ENCODE peak calls at places on chromosomes 13 and 19, in seven cellular contexts. One of them, this sample, is unnamed.
A peak's percentile ranks its signal among the peaks of the same experiment; 100 is the strongest.

GRCh38 chr13:99646866-99647592 is 145.8 kb downstream of the TM9SF2 start:
- DNase-seq in IMR-90: no peak
- DNase-seq in H1: no peak
- DNase-seq in H9: no peak
- DNase-seq in neuronal stem cell: no peak
- DNase-seq in trophoblast cell: no peak
- DNase-seq in mesendoderm: no peak
- DNase-seq in this sample: no peak

GRCh38 chr19:40716031-40716654 is 543 bp downstream of the COQ8B start:
- DNase-seq in IMR-90: peak; percentile 95
- DNase-seq in H1: no peak
- DNase-seq in H9: peak; percentile 35
- DNase-seq in neuronal stem cell: no peak
- DNase-seq in trophoblast cell: peak; percentile 87
- DNase-seq in mesendoderm: no peak
- DNase-seq in this sample: no peak

GRCh38 chr19:41910992-41911888 is 17.0 kb downstream of the ERFL start:
- DNase-seq in IMR-90: no peak
- DNase-seq in H1: no peak
- DNase-seq in H9: no peak
- DNase-seq in neuronal stem cell: no peak
- DNase-seq in trophoblast cell: no peak
- DNase-seq in mesendoderm: no peak
- DNase-seq in this sample: no peak

GRCh38 chr13:40562975-40563349 is 103.5 kb downstream of the FOXO1 start:
- DNase-seq in IMR-90: no peak
- DNase-seq in H1: no peak
- DNase-seq in H9: no peak
- DNase-seq in neuronal stem cell: no peak
- DNase-seq in trophoblast cell: no peak
- DNase-seq in mesendoderm: no peak
- DNase-seq in this sample: no peak

GRCh38 chr13:66778461-66778860 is 451.7 kb downstream of the PCDH9 start:
- DNase-seq in IMR-90: no peak
- DNase-seq in H1: no peak
- DNase-seq in H9: no peak
- DNase-seq in neuronal stem cell: no peak
- DNase-seq in trophoblast cell: no peak
- DNase-seq in mesendoderm: no peak
- DNase-seq in this sample: peak; percentile 6

GRCh38 chr13:21436582-21436981 is 22.5 kb downstream of the ZDHHC20 start:
- DNase-seq in IMR-90: no peak
- DNase-seq in H1: no peak
- DNase-seq in H9: no peak
- DNase-seq in neuronal stem cell: no peak
- DNase-seq in trophoblast cell: no peak
- DNase-seq in mesendoderm: no peak
- DNase-seq in this sample: no peak

GRCh38 chr19:41888926-41889325 is 5.9 kb downstream of the ARHGEF1 start:
- DNase-seq in IMR-90: no peak
- DNase-seq in H1: no peak
- DNase-seq in H9: no peak
- DNase-seq in neuronal stem cell: no peak
- DNase-seq in trophoblast cell: no peak
- DNase-seq in mesendoderm: no peak
- DNase-seq in this sample: no peak

GRCh38 chr19:2552859-2553258 is 76.9 kb downstream of the GADD45B start:
- DNase-seq in IMR-90: no peak
- DNase-seq in H1: no peak
- DNase-seq in H9: no peak
- DNase-seq in neuronal stem cell: no peak
- DNase-seq in trophoblast cell: peak; percentile 63
- DNase-seq in mesendoderm: peak; percentile 47
- DNase-seq in this sample: peak; percentile 65

GRCh38 chr13:87259479-87260083 is 411.6 kb upstream of the SLITRK5 start:
- DNase-seq in IMR-90: no peak
- DNase-seq in H1: no peak
- DNase-seq in H9: peak; percentile 76
- DNase-seq in neuronal stem cell: no peak
- DNase-seq in trophoblast cell: no peak
- DNase-seq in mesendoderm: peak; percentile 81
- DNase-seq in this sample: peak; percentile 15

GRCh38 chr13:23344923-23345322 is 88.6 kb downstream of the SACS start:
- DNase-seq in IMR-90: no peak
- DNase-seq in H1: no peak
- DNase-seq in H9: no peak
- DNase-seq in neuronal stem cell: no peak
- DNase-seq in trophoblast cell: no peak
- DNase-seq in mesendoderm: no peak
- DNase-seq in this sample: peak; percentile 12

GRCh38 chr19:6528544-6529121 is 2.2 kb upstream of the TNFSF9 start:
- DNase-seq in IMR-90: no peak
- DNase-seq in H1: no peak
- DNase-seq in H9: no peak
- DNase-seq in neuronal stem cell: no peak
- DNase-seq in trophoblast cell: peak; percentile 31
- DNase-seq in mesendoderm: peak; percentile 46
- DNase-seq in this sample: no peak

GRCh38 chr13:110716235-110716505 is 2.7 kb downstream of the ING1 start:
- DNase-seq in IMR-90: no peak
- DNase-seq in H1: no peak
- DNase-seq in H9: no peak
- DNase-seq in neuronal stem cell: no peak
- DNase-seq in trophoblast cell: peak; percentile 84
- DNase-seq in mesendoderm: peak; percentile 69
- DNase-seq in this sample: peak; percentile 56

DNA sequence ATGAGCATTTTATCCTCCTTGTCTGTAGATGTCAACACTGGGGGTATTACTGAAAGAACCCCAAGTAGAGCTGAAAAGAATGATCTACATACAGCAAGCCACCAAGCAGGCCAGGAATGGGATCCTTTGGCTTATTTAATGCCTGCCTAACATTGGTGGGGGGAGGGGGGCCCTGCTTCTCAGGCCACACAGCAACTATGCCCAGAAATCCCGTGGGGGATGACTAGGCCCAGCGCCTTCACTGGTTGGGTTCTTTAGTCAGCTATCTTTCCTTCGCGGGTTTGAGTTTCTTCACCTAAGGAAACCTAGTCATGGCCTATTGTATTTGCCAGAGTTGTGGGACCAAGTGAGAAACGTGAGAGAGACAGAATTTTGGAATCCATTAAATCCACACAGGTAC is 80.5 kb downstream of the CCNA1 start:
- DNase-seq in IMR-90: no peak
- DNase-seq in H1: no peak
- DNase-seq in H9: no peak
- DNase-seq in neuronal stem cell: no peak
- DNase-seq in trophoblast cell: no peak
- DNase-seq in mesendoderm: no peak
- DNase-seq in this sample: no peak
- H3K18ac ChIP-seq in IMR-90: no peak overlapping the region
- H3K18ac ChIP-seq in H1: no peak overlapping the region
- H3K18ac ChIP-seq in H9: no peak overlapping the region
- H3K18ac ChIP-seq in neuronal stem cell: no peak overlapping the region
- H3K18ac ChIP-seq in trophoblast cell: no peak overlapping the region
- H3K18ac ChIP-seq in mesendoderm: no peak overlapping the region
- H3K18ac ChIP-seq in this sample: no peak overlapping the region

GRCh38 chr13:98066636-98067035 is 76.3 kb upstream of the FARP1 start:
- DNase-seq in IMR-90: no peak
- DNase-seq in H1: no peak
- DNase-seq in H9: no peak
- DNase-seq in neuronal stem cell: no peak
- DNase-seq in trophoblast cell: no peak
- DNase-seq in mesendoderm: no peak
- DNase-seq in this sample: no peak
- H3K18ac ChIP-seq in IMR-90: no peak overlapping the region
- H3K18ac ChIP-seq in H1: no peak overlapping the region
- H3K18ac ChIP-seq in H9: no peak overlapping the region
- H3K18ac ChIP-seq in neuronal stem cell: no peak overlapping the region
- H3K18ac ChIP-seq in trophoblast cell: no peak overlapping the region
- H3K18ac ChIP-seq in mesendoderm: no peak overlapping the region
- H3K18ac ChIP-seq in this sample: no peak overlapping the region

GRCh38 chr13:38223093-38223492 is 126.6 kb upstream of the UFM1 start:
- DNase-seq in IMR-90: peak; percentile 1
- DNase-seq in H1: peak; percentile 17
- DNase-seq in H9: no peak
- DNase-seq in neuronal stem cell: peak; percentile 38
- DNase-seq in trophoblast cell: peak; percentile 1
- DNase-seq in mesendoderm: peak; percentile 68
- DNase-seq in this sample: peak; percentile 31

GRCh38 chr13:38226496-38226895 is 123.2 kb upstream of the UFM1 start:
- DNase-seq in IMR-90: no peak
- DNase-seq in H1: no peak
- DNase-seq in H9: no peak
- DNase-seq in neuronal stem cell: no peak
- DNase-seq in trophoblast cell: no peak
- DNase-seq in mesendoderm: no peak
- DNase-seq in this sample: no peak

DNA sequence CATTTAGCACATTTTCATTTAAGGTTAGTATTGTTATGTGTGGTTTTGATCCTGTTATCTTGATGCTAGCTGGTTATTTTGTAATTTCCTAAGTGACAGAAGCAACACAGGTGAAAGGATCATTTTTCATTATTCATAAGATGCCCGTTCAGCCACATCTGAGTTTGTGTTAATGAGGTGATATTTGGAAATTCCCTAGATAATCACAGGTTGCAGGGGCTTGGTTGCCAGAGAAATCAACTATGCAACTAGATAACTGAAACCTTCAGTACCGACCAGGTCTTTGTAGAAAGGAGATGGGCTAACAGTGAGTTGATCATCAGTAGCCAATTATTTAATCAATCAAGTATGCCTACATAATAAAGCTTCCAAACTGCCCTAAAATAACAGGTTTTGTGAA is 121.3 kb upstream of the UFM1 start:
- DNase-seq in IMR-90: no peak
- DNase-seq in H1: no peak
- DNase-seq in H9: no peak
- DNase-seq in neuronal stem cell: no peak
- DNase-seq in trophoblast cell: no peak
- DNase-seq in mesendoderm: peak; percentile 65
- DNase-seq in this sample: no peak
- H3K18ac ChIP-seq in IMR-90: no peak overlapping the region
- H3K18ac ChIP-seq in H1: no peak overlapping the region
- H3K18ac ChIP-seq in H9: no peak overlapping the region
- H3K18ac ChIP-seq in neuronal stem cell: no peak overlapping the region
- H3K18ac ChIP-seq in trophoblast cell: no peak overlapping the region
- H3K18ac ChIP-seq in mesendoderm: no peak overlapping the region
- H3K18ac ChIP-seq in this sample: no peak overlapping the region

DNA sequence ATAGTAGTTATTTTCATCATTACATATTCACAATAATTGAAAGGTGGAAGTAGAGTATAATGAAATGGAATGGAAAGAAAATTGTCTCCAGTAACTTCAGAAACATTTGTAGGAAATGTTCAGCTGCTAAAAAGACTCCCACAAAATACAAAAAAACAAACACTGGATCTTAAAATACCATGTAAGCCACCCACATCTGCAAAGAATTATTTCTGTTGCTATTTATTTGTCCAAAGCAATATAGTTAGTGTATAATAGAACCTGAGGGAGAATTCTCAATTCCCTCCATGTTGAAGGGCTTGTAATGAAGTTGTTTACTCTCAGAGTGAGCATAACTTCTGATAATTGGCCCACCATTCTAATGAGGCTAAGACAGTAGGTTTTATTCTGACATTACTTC is 37.4 kb upstream of the KLF12 start:
- DNase-seq in IMR-90: no peak
- DNase-seq in H1: no peak
- DNase-seq in H9: no peak
- DNase-seq in neuronal stem cell: no peak
- DNase-seq in trophoblast cell: no peak
- DNase-seq in mesendoderm: no peak
- DNase-seq in this sample: no peak
- H3K18ac ChIP-seq in IMR-90: no peak overlapping the region
- H3K18ac ChIP-seq in H1: no peak overlapping the region
- H3K18ac ChIP-seq in H9: no peak overlapping the region
- H3K18ac ChIP-seq in neuronal stem cell: no peak overlapping the region
- H3K18ac ChIP-seq in trophoblast cell: no peak overlapping the region
- H3K18ac ChIP-seq in mesendoderm: no peak overlapping the region
- H3K18ac ChIP-seq in this sample: no peak overlapping the region

DNA sequence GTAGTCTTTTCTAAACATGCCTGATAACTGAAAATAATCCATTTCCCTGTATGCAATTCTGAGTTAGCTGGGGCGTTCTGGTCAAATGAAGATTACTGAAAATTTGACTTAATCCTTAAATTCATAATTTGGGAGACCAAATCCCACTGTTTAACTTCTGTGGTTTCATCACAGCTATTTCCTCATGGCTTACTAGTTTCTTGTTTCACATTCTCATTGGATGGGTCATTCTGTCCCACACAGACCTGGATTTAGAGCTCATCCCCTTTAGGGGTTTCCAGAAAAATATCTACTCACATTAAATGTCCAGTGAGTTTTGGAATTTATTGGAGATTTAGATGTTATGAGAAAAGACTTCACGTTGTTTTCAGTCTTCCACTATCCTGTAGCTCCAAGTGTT is 709.3 kb upstream of the KLHL1 start:
- DNase-seq in IMR-90: peak; percentile 41
- DNase-seq in H1: no peak
- DNase-seq in H9: no peak
- DNase-seq in neuronal stem cell: no peak
- DNase-seq in trophoblast cell: no peak
- DNase-seq in mesendoderm: no peak
- DNase-seq in this sample: peak; percentile 56
- H3K18ac ChIP-seq in IMR-90: no peak overlapping the region
- H3K18ac ChIP-seq in H1: no peak overlapping the region
- H3K18ac ChIP-seq in H9: no peak overlapping the region
- H3K18ac ChIP-seq in neuronal stem cell: no peak overlapping the region
- H3K18ac ChIP-seq in trophoblast cell: no peak overlapping the region
- H3K18ac ChIP-seq in mesendoderm: no peak overlapping the region
- H3K18ac ChIP-seq in this sample: no peak overlapping the region

GRCh38 chr13:35393886-35394285 is 82.6 kb downstream of the MAB21L1 start:
- DNase-seq in IMR-90: no peak
- DNase-seq in H1: no peak
- DNase-seq in H9: no peak
- DNase-seq in neuronal stem cell: no peak
- DNase-seq in trophoblast cell: no peak
- DNase-seq in mesendoderm: no peak
- DNase-seq in this sample: no peak

GRCh38 chr13:35392768-35393167 is 83.7 kb downstream of the MAB21L1 start:
- DNase-seq in IMR-90: no peak
- DNase-seq in H1: no peak
- DNase-seq in H9: no peak
- DNase-seq in neuronal stem cell: no peak
- DNase-seq in trophoblast cell: no peak
- DNase-seq in mesendoderm: no peak
- DNase-seq in this sample: no peak

GRCh38 chr13:35388456-35388855 is 88.0 kb downstream of the MAB21L1 start:
- DNase-seq in IMR-90: no peak
- DNase-seq in H1: no peak
- DNase-seq in H9: no peak
- DNase-seq in neuronal stem cell: no peak
- DNase-seq in trophoblast cell: no peak
- DNase-seq in mesendoderm: no peak
- DNase-seq in this sample: no peak

GRCh38 chr13:35388979-35389378 is 87.5 kb downstream of the MAB21L1 start:
- DNase-seq in IMR-90: peak; percentile 3
- DNase-seq in H1: no peak
- DNase-seq in H9: no peak
- DNase-seq in neuronal stem cell: peak; percentile 2
- DNase-seq in trophoblast cell: no peak
- DNase-seq in mesendoderm: peak; percentile 7
- DNase-seq in this sample: peak; percentile 3

GRCh38 chr13:35389535-35389934 is 87.0 kb downstream of the MAB21L1 start:
- DNase-seq in IMR-90: no peak
- DNase-seq in H1: no peak
- DNase-seq in H9: no peak
- DNase-seq in neuronal stem cell: no peak
- DNase-seq in trophoblast cell: no peak
- DNase-seq in mesendoderm: no peak
- DNase-seq in this sample: no peak
- H3K18ac ChIP-seq in IMR-90: no peak overlapping the region
- H3K18ac ChIP-seq in H1: no peak overlapping the region
- H3K18ac ChIP-seq in H9: no peak overlapping the region
- H3K18ac ChIP-seq in neuronal stem cell: no peak overlapping the region
- H3K18ac ChIP-seq in trophoblast cell: no peak overlapping the region
- H3K18ac ChIP-seq in mesendoderm: no peak overlapping the region
- H3K18ac ChIP-seq in this sample: no peak overlapping the region

This sample was measured in mesenchymal stem cell.